ENCODE peak calls at places on chromosomes 3 and 15, in ten cellular contexts. E is omental fat pad; G is BE2C; M is CD8-positive, alpha-beta memory T cell; S is hypothalamus; A is OCI-LY7; W is nucleus accumbens; Q is lung; F is NCI-H1092 treated with DMSO at 0.1 percent for 48 hours; V is stimulated activated CD4-positive, alpha-beta T cell treated with anti-CD3 and anti-CD28 coated beads, Interleukin-1b, Interleukin-23, amount 100 ng/mL, for 48 hours. N is an unnamed sample.

GRCh38 chr15:71110800-71111565 is 4.3 kb upstream of the THSD4 start:
- DNase-seq in E (no peak), G (no peak), M (no peak), S (no peak), A (no peak), W (no peak), Q (no peak), F (no peak), V (no peak), N (peak)

GRCh38 chr15:62895139-62895866 is 147.2 kb upstream of the TPM1 start:
- DNase-seq in E (no peak), G (no peak), M (no peak), S (no peak), A (no peak), W (no peak), Q (no peak), F (no peak), V (no peak), N (peak)

GRCh38 chr3:12758025-12758830 is 831 bp downstream of the TMEM40 start:
- DNase-seq in E (no peak), G (no peak), M (no peak), S (no peak), A (no peak), W (no peak), Q (no peak), F (peak), V (no peak), N (peak)

GRCh38 chr3:179156775-179157174 is 8.6 kb downstream of the PIK3CA start:
- DNase-seq in E (no peak), G (no peak), M (no peak), S (no peak), A (no peak), W (no peak), Q (no peak), F (no peak), V (no peak), N (no peak)

GRCh38 chr3:50347187-50347813 is 1.8 kb upstream of the ZMYND10 start:
- DNase-seq in E (no peak), G (peak), M (peak), S (peak), A (peak), W (peak), Q (peak), F (peak), V (peak), N (peak)

GRCh38 chr3:172341482-172342059 is 106.7 kb downstream of the GHSR start:
- DNase-seq in E (no peak), G (no peak), M (peak), S (no peak), A (peak), W (no peak), Q (no peak), F (peak), V (no peak), N (peak)

GRCh38 chr3:182436547-182436946 is 356.8 kb upstream of the ATP11B start:
- DNase-seq in E (no peak), G (no peak), M (no peak), S (no peak), A (no peak), W (no peak), Q (no peak), F (peak), V (no peak), N (no peak)

GRCh38 chr3:98777801-98778220 is 14.7 kb downstream of the ST3GAL6 start:
- DNase-seq in E (no peak), G (no peak), M (no peak), S (no peak), A (no peak), W (no peak), Q (no peak), F (no peak), V (no peak), N (peak)

GRCh38 chr3:159987291-159987711 is 1.3 kb upstream of the IL12A start:
- DNase-seq in E (no peak), G (no peak), M (no peak), S (no peak), A (no peak), W (no peak), Q (no peak), F (no peak), V (no peak), N (peak)

GRCh38 chr3:57959407-57960173 is 48.6 kb upstream of the FLNB start:
- DNase-seq in E (peak), G (no peak), M (no peak), S (no peak), A (no peak), W (no peak), Q (no peak), F (no peak), V (no peak), N (no peak)

GRCh38 chr15:99998661-99999101 is 265.4 kb upstream of the LYSMD4 start:
- DNase-seq in E (no peak), G (no peak), M (no peak), S (no peak), A (no peak), W (no peak), Q (no peak), F (no peak), V (no peak), N (no peak)

GRCh38 chr3:146200461-146201220 is 39.7 kb upstream of the PLOD2 start:
- DNase-seq in E (no peak), G (no peak), M (no peak), S (no peak), A (no peak), W (no peak), Q (no peak), F (no peak), V (no peak), N (no peak)

GRCh38 chr3:78734048-78734637 is 1033.7 kb downstream of the ROBO1 start:
- DNase-seq in E (no peak), G (peak), M (no peak), S (no peak), A (no peak), W (no peak), Q (no peak), F (peak), V (no peak), N (peak)

GRCh38 chr15:31499953-31500808 is 173.5 kb downstream of the KLF13 start:
- DNase-seq in E (no peak), G (no peak), M (no peak), S (no peak), A (no peak), W (no peak), Q (peak), F (no peak), V (no peak), N (peak)

GRCh38 chr3:159762238-159762637 is 226.4 kb upstream of the IL12A start:
- DNase-seq in E (no peak), G (no peak), M (no peak), S (no peak), A (no peak), W (no peak), Q (no peak), F (no peak), V (no peak), N (no peak)

GRCh38 chr15:67762610-67763368 is 62.5 kb upstream of the SKOR1 start:
- DNase-seq in E (no peak), G (no peak), M (no peak), S (no peak), A (peak), W (no peak), Q (no peak), F (no peak), V (peak), N (peak)

GRCh38 chr3:12944849-12945248 is 103.5 kb upstream of the RPL32 start:
- DNase-seq in E (no peak), G (no peak), M (no peak), S (peak), A (no peak), W (peak), Q (no peak), F (no peak), V (no peak), N (no peak)